ENCODE peak calls at places on chromosomes 1 and 21, in nine cellular contexts. One of them, this sample, is unnamed.

GRCh38 chr1:41537257-41537656 is 52.8 kb upstream of the EDN2 start:
- DNase-seq in prostate gland: no peak
- DNase-seq in ovary: peak; percentile 35
- DNase-seq in transverse colon: no peak
- DNase-seq in vagina: no peak
- DNase-seq in K562: no peak
- DNase-seq in uterus: peak; percentile 16
- DNase-seq in breast epithelium: no peak
- DNase-seq in heart left ventricle: peak; percentile 8
- DNase-seq in this sample: no peak

GRCh38 chr1:231279081-231279480 is 38.1 kb downstream of the GNPAT start:
- DNase-seq in ovary: no peak
- DNase-seq in uterus: no peak
- DNase-seq in heart left ventricle: no peak
- DNase-seq in vagina: no peak
- DNase-seq in breast epithelium: no peak
- DNase-seq in K562: no peak
- DNase-seq in transverse colon: no peak
- DNase-seq in prostate gland: no peak
- DNase-seq in this sample: no peak

GRCh38 chr1:22778842-22779520 is 68.3 kb downstream of the EPHB2 start:
- DNase-seq in K562: no peak
- DNase-seq in heart left ventricle: peak; percentile 25
- DNase-seq in transverse colon: no peak
- DNase-seq in uterus: peak; percentile 59
- DNase-seq in vagina: no peak
- DNase-seq in ovary: peak; percentile 83
- DNase-seq in breast epithelium: no peak
- DNase-seq in prostate gland: no peak
- DNase-seq in this sample: no peak

GRCh38 chr1:156052862-156053769 is 482 bp downstream of the UBQLN4 start:
- DNase-seq in heart left ventricle: peak; percentile 61
- DNase-seq in prostate gland: no peak
- DNase-seq in ovary: peak; percentile 81
- DNase-seq in transverse colon: peak; percentile 68
- DNase-seq in K562: peak; percentile 87
- DNase-seq in breast epithelium: peak; percentile 57
- DNase-seq in vagina: no peak
- DNase-seq in uterus: peak; percentile 71
- DNase-seq in this sample: peak; percentile 67

GRCh38 chr1:70899735-70900134 is 147.9 kb downstream of the PTGER3 start:
- DNase-seq in breast epithelium: no peak
- DNase-seq in uterus: no peak
- DNase-seq in K562: no peak
- DNase-seq in heart left ventricle: no peak
- DNase-seq in ovary: no peak
- DNase-seq in transverse colon: no peak
- DNase-seq in vagina: no peak
- DNase-seq in prostate gland: no peak
- DNase-seq in this sample: no peak

GRCh38 chr21:35401476-35401875 is 352.4 kb upstream of the RUNX1 start:
- DNase-seq in prostate gland: no peak
- DNase-seq in uterus: no peak
- DNase-seq in vagina: no peak
- DNase-seq in breast epithelium: no peak
- DNase-seq in heart left ventricle: no peak
- DNase-seq in ovary: no peak
- DNase-seq in transverse colon: no peak
- DNase-seq in K562: no peak
- DNase-seq in this sample: no peak

GRCh38 chr1:212189352-212189738 is 95.9 kb upstream of the PPP2R5A start:
- DNase-seq in uterus: no peak
- DNase-seq in K562: no peak
- DNase-seq in transverse colon: no peak
- DNase-seq in prostate gland: no peak
- DNase-seq in vagina: no peak
- DNase-seq in heart left ventricle: no peak
- DNase-seq in breast epithelium: no peak
- DNase-seq in ovary: no peak
- DNase-seq in this sample: no peak

GRCh38 chr1:31122101-31122735 is 56.7 kb upstream of the PUM1 start:
- DNase-seq in ovary: no peak
- DNase-seq in breast epithelium: no peak
- DNase-seq in K562: no peak
- DNase-seq in uterus: no peak
- DNase-seq in heart left ventricle: no peak
- DNase-seq in prostate gland: no peak
- DNase-seq in vagina: no peak
- DNase-seq in transverse colon: no peak
- DNase-seq in this sample: no peak

GRCh38 chr1:229941160-229941559 is 125.9 kb upstream of the GALNT2 start:
- DNase-seq in heart left ventricle: no peak
- DNase-seq in ovary: no peak
- DNase-seq in vagina: no peak
- DNase-seq in K562: no peak
- DNase-seq in breast epithelium: no peak
- DNase-seq in transverse colon: no peak
- DNase-seq in prostate gland: no peak
- DNase-seq in uterus: no peak
- DNase-seq in this sample: no peak

GRCh38 chr21:17461014-17461413 is 51.8 kb upstream of the CXADR start:
- DNase-seq in K562: no peak
- DNase-seq in vagina: no peak
- DNase-seq in heart left ventricle: peak; percentile 68
- DNase-seq in prostate gland: peak; percentile 41
- DNase-seq in transverse colon: no peak
- DNase-seq in breast epithelium: no peak
- DNase-seq in uterus: peak; percentile 74
- DNase-seq in ovary: peak; percentile 24
- DNase-seq in this sample: no peak

GRCh38 chr1:163290025-163290610 is 31.6 kb upstream of the NUF2 start:
- DNase-seq in heart left ventricle: no peak
- DNase-seq in K562: no peak
- DNase-seq in ovary: no peak
- DNase-seq in prostate gland: no peak
- DNase-seq in vagina: no peak
- DNase-seq in uterus: no peak
- DNase-seq in breast epithelium: no peak
- DNase-seq in transverse colon: no peak
- DNase-seq in this sample: peak; percentile 52

GRCh38 chr1:22801753-22802152 is 91.1 kb downstream of the EPHB2 start:
- DNase-seq in heart left ventricle: no peak
- DNase-seq in ovary: no peak
- DNase-seq in prostate gland: no peak
- DNase-seq in K562: no peak
- DNase-seq in breast epithelium: no peak
- DNase-seq in uterus: no peak
- DNase-seq in transverse colon: no peak
- DNase-seq in vagina: no peak
- DNase-seq in this sample: no peak

GRCh38 chr1:49765034-49765433 is 258.7 kb downstream of the AGBL4 start:
- DNase-seq in transverse colon: no peak
- DNase-seq in K562: no peak
- DNase-seq in ovary: no peak
- DNase-seq in uterus: no peak
- DNase-seq in heart left ventricle: no peak
- DNase-seq in breast epithelium: no peak
- DNase-seq in vagina: no peak
- DNase-seq in prostate gland: no peak
- DNase-seq in this sample: no peak

GRCh38 chr1:231194843-231195516 is 33.1 kb downstream of the TRIM67 start:
- DNase-seq in ovary: no peak
- DNase-seq in prostate gland: no peak
- DNase-seq in K562: no peak
- DNase-seq in uterus: no peak
- DNase-seq in vagina: no peak
- DNase-seq in breast epithelium: no peak
- DNase-seq in heart left ventricle: no peak
- DNase-seq in transverse colon: no peak
- DNase-seq in this sample: no peak

GRCh38 chr1:52659851-52660596 is 27.1 kb downstream of the SHISAL2A start:
- DNase-seq in breast epithelium: no peak
- DNase-seq in uterus: no peak
- DNase-seq in ovary: no peak
- DNase-seq in heart left ventricle: no peak
- DNase-seq in prostate gland: no peak
- DNase-seq in transverse colon: no peak
- DNase-seq in K562: no peak
- DNase-seq in vagina: no peak
- DNase-seq in this sample: no peak

GRCh38 chr1:181105134-181106021 is 16.9 kb downstream of the IER5 start:
- DNase-seq in ovary: peak; percentile 94
- DNase-seq in breast epithelium: peak; percentile 94
- DNase-seq in prostate gland: peak; percentile 93
- DNase-seq in uterus: peak; percentile 96
- DNase-seq in heart left ventricle: peak; percentile 96
- DNase-seq in transverse colon: peak; percentile 96
- DNase-seq in K562: peak; percentile 99
- DNase-seq in vagina: no peak
- DNase-seq in this sample: peak; percentile 99

GRCh38 chr1:78045850-78046778 is at the start of gene GIPC2:
- DNase-seq in vagina: no peak
- DNase-seq in uterus: peak; percentile 25
- DNase-seq in K562: no peak
- DNase-seq in breast epithelium: no peak
- DNase-seq in transverse colon: peak; percentile 64
- DNase-seq in ovary: peak; percentile 58
- DNase-seq in prostate gland: no peak
- DNase-seq in heart left ventricle: peak; percentile 29
- DNase-seq in this sample: peak; percentile 86

GRCh38 chr1:43824795-43825194 is 108.8 kb upstream of the ARTN start:
- DNase-seq in prostate gland: no peak
- DNase-seq in heart left ventricle: no peak
- DNase-seq in breast epithelium: no peak
- DNase-seq in transverse colon: no peak
- DNase-seq in ovary: no peak
- DNase-seq in uterus: no peak
- DNase-seq in K562: no peak
- DNase-seq in vagina: no peak
- DNase-seq in this sample: no peak
- H3K4me3 ChIP-seq in prostate gland: no peak overlapping the region
- H3K4me3 ChIP-seq in heart left ventricle: no peak overlapping the region
- H3K4me3 ChIP-seq in breast epithelium: no peak overlapping the region
- H3K4me3 ChIP-seq in transverse colon: no peak overlapping the region
- H3K4me3 ChIP-seq in ovary: no peak overlapping the region
- H3K4me3 ChIP-seq in uterus: no peak overlapping the region
- H3K4me3 ChIP-seq in K562: no peak overlapping the region
- H3K4me3 ChIP-seq in vagina: no peak overlapping the region
- H3K4me3 ChIP-seq in this sample: no peak overlapping the region

DNA sequence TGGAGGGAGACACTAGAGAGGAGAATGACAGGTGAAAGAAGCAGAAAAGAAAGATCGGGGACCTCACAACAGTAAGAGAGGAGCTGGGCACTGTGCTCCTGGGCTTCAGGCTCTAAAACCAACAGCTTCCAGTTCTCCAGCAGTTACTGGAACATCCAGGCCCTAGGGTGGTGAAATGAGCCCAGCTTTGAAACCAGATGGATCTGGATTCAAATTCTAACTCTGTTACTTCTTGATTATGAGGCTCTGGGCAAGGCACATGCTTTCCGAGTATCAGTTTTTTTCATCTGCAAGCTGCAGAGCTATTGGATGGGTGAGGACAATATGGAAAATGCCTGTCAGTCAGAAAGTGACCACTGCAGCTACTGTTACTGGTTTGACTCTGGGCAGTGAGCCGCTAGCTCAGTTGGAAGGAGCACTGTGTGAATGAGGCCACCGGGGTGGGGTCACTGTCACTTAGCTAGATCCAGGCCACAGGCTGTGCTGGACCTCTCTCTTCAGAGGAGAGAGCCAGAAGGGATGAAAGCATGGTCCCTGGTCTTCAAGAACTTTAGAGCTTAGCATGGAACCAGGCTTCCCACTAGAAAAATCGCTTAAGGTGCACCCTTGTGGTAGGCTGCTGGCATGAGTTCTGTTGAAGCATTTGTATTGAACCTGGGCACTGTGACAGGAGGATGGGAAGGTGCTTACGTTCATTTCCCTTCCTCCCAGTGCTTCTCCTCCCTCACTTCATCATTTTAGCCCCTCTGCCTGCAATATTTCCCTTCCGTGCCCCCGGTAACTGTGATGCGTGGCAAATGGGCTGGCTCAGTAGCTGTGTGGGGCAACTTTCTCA is 12.2 kb downstream of the PLEKHO1 start:
- DNase-seq in prostate gland: no peak
- DNase-seq in heart left ventricle: no peak
- DNase-seq in vagina: no peak
- DNase-seq in K562: no peak
- DNase-seq in transverse colon: no peak
- DNase-seq in uterus: peak; percentile 22
- DNase-seq in breast epithelium: no peak
- DNase-seq in ovary: no peak
- DNase-seq in this sample: no peak
- TF ChIP-seq POLR2A in prostate gland: no peak
- TF ChIP-seq POLR2A in heart left ventricle: no peak
- TF ChIP-seq POLR2A in vagina: no peak
- TF ChIP-seq POLR2A in K562: no peak
- TF ChIP-seq POLR2A in transverse colon: no peak
- TF ChIP-seq POLR2A in uterus: no peak
- TF ChIP-seq POLR2A in breast epithelium: no peak
- TF ChIP-seq POLR2A in ovary: no peak
- TF ChIP-seq POLR2A in this sample: no peak

DNA sequence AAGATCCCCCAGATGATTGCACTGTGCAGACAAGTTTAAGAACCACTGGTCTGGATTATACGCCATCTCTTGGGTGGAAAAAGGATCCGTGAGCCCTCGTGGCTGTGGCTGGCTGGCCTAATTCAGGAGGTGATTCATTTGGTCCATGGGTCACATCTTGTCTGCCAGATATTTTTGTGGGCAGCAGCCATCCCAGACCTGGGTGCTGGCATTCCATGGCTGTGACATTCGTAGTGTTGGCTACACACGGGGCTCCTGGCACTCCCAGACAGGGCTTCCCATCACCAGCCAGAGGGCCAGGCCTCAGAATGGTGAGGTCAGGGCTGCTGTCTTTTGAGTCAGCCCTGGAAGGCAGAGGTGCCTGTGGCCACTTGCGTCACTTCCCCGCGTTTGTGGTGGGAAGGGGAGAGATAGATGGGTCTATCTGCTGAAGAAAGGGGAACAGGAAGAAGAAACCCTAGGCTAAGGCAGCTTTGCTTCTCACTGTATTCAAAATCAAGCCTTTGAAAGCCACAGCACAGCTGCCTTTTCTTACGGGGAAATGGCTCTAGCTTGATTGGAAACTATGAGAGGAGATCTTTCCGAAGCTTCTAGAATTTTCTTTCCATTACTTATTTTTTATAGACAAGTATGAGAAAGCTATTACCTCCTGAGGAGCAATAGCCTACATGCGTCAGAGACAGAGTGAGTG is 32.4 kb downstream of the EIF2D start:
- DNase-seq in vagina: no peak
- DNase-seq in prostate gland: no peak
- DNase-seq in heart left ventricle: peak; percentile 76
- DNase-seq in breast epithelium: no peak
- DNase-seq in K562: peak; percentile 16
- DNase-seq in ovary: no peak
- DNase-seq in uterus: no peak
- DNase-seq in transverse colon: peak; percentile 86
- DNase-seq in this sample: peak; percentile 75
- H3K4me3 ChIP-seq in vagina: no peak overlapping the region
- H3K4me3 ChIP-seq in prostate gland: no peak overlapping the region
- H3K4me3 ChIP-seq in heart left ventricle: no peak overlapping the region
- H3K4me3 ChIP-seq in breast epithelium: no peak overlapping the region
- H3K4me3 ChIP-seq in K562: no peak overlapping the region
- H3K4me3 ChIP-seq in ovary: no peak overlapping the region
- H3K4me3 ChIP-seq in uterus: no peak overlapping the region
- H3K4me3 ChIP-seq in transverse colon: no peak overlapping the region
- H3K4me3 ChIP-seq in this sample: no peak overlapping the region

GRCh38 chr21:33948096-33948950 is 32.7 kb upstream of the ATP5PO start:
- DNase-seq in transverse colon: peak; percentile 77
- DNase-seq in heart left ventricle: no peak
- DNase-seq in prostate gland: peak; percentile 71
- DNase-seq in ovary: peak; percentile 37
- DNase-seq in K562: peak; percentile 60
- DNase-seq in vagina: peak; percentile 89
- DNase-seq in uterus: peak; percentile 40
- DNase-seq in breast epithelium: peak; percentile 72
- DNase-seq in this sample: no peak
- TF ChIP-seq POLR2A in transverse colon: peak; percentile 19
- TF ChIP-seq POLR2A in heart left ventricle: no peak
- TF ChIP-seq POLR2A in prostate gland: no peak
- TF ChIP-seq POLR2A in ovary: no peak
- TF ChIP-seq POLR2A in K562: no peak
- TF ChIP-seq POLR2A in vagina: no peak
- TF ChIP-seq POLR2A in uterus: no peak
- TF ChIP-seq POLR2A in breast epithelium: no peak
- TF ChIP-seq POLR2A in this sample: no peak

This sample was measured in right lobe of liver.